ENCODE peak calls at places on chromosomes 6 and 20, in four cellular contexts. X is fibroblast of lung, G is endothelial cell of umbilical vein, F is tibial artery. M is an unnamed sample.

GRCh38 chr20:57210054-57210910 is 56.2 kb downstream of the BMP7 start:
- DNase-seq in X (no peak), G (no peak), F (no peak), M (no peak)

GRCh38 chr6:109816452-109817374 is 125.6 kb downstream of the FIG4 start:
- DNase-seq in X (no peak), G (no peak), F (no peak), M (no peak)

GRCh38 chr6:31559958-31560696 is 12.0 kb upstream of the LTA start:
- DNase-seq in X (peak; percentile 37), G (peak; percentile 99), F (peak; percentile 75), M (no peak)

GRCh38 chr6:166619912-166620311 is 7.1 kb downstream of the RPS6KA2 start:
- DNase-seq in X (peak; percentile 97), G (peak; percentile 54), F (no peak), M (no peak)

GRCh38 chr6:142886431-142887170 is 58.4 kb downstream of the HIVEP2 start:
- DNase-seq in X (peak; percentile 75), G (peak; percentile 75), F (no peak), M (no peak)

GRCh38 chr6:105292689-105293339 is 110.1 kb downstream of the PREP start:
- DNase-seq in X (no peak), G (no peak), F (no peak), M (no peak)

GRCh38 chr6:33960345-33961313 is 156.8 kb upstream of the MLN start:
- DNase-seq in X (no peak), G (no peak), F (peak; percentile 41), M (no peak)

GRCh38 chr6:14621518-14621917 is 503.9 kb downstream of the CD83 start:
- DNase-seq in X (peak; percentile 31), G (no peak), F (no peak), M (no peak)

GRCh38 chr6:25248100-25248499 is 31.1 kb upstream of the CARMIL1 start:
- DNase-seq in X (peak; percentile 47), G (no peak), F (no peak), M (no peak)

GRCh38 chr6:111980168-111980567 is 73.7 kb upstream of the CCN6 start:
- DNase-seq in X (peak; percentile 72), G (no peak), F (no peak), M (no peak)

GRCh38 chr20:10662151-10662550 is 11.6 kb downstream of the JAG1 start:
- DNase-seq in X (no peak), G (no peak), F (no peak), M (no peak)

GRCh38 chr6:16523550-16524379 is 237.5 kb downstream of the ATXN1 start:
- DNase-seq in X (peak; percentile 75), G (peak; percentile 95), F (no peak), M (no peak)

GRCh38 chr6:72819609-72820008 is 197.7 kb downstream of the KCNQ5 start:
- DNase-seq in X (no peak), G (no peak), F (no peak), M (no peak)

GRCh38 chr6:127118505-127119360 is at the start of gene RSPO3:
- DNase-seq in X (peak; percentile 43), G (peak; percentile 66), F (peak; percentile 64), M (no peak)

GRCh38 chr20:64082126-64082638 is 2.0 kb downstream of the LKAAEAR1 start:
- DNase-seq in X (no peak), G (no peak), F (no peak), M (no peak)

GRCh38 chr20:1254307-1254706 is 11.8 kb upstream of the SNPH start:
- DNase-seq in X (no peak), G (no peak), F (no peak), M (no peak)

GRCh38 chr6:30752164-30752927 is 8.0 kb upstream of the IER3 start:
- DNase-seq in X (peak; percentile 100), G (peak; percentile 99), F (peak; percentile 99), M (peak; percentile 92)

GRCh38 chr20:17871181-17871580 is 97.4 kb downstream of the SNX5 start:
- DNase-seq in X (no peak), G (no peak), F (no peak), M (no peak)

GRCh38 chr6:124879110-124879991 is 82.9 kb upstream of the RNF217 start:
- DNase-seq in X (no peak), G (no peak), F (no peak), M (no peak)

GRCh38 chr6:30037182-30037788 is 23.8 kb upstream of the POLR1H start:
- DNase-seq in X (peak; percentile 56), G (peak; percentile 13), F (no peak), M (no peak)

GRCh38 chr6:33091957-33092356 is 16.2 kb downstream of the HLA-DPB1 start:
- DNase-seq in X (no peak), G (no peak), F (no peak), M (no peak)

GRCh38 chr6:157143885-157144795 is 179.2 kb downstream of the TMEM242 start:
- DNase-seq in X (peak; percentile 81), G (peak; percentile 53), F (no peak), M (no peak)

GRCh38 chr20:10863337-10864060 is 189.7 kb upstream of the JAG1 start:
- DNase-seq in X (peak; percentile 89), G (peak; percentile 87), F (no peak), M (no peak)

GRCh38 chr20:23632711-23633573 is 4.8 kb downstream of the CST3 start:
- DNase-seq in X (no peak), G (no peak), F (no peak), M (no peak)

GRCh38 chr6:119350202-119351004 is 842 bp upstream of the MAN1A1 start:
- DNase-seq in X (peak; percentile 82), G (peak; percentile 66), F (no peak), M (no peak)

GRCh38 chr6:4397307-4397706 is 261.9 kb upstream of the ECI2 start:
- DNase-seq in X (no peak), G (no peak), F (no peak), M (no peak)

GRCh38 chr6:15184441-15184861 is 61.4 kb upstream of the JARID2 start:
- DNase-seq in X (no peak), G (no peak), F (no peak), M (no peak)

GRCh38 chr6:101231606-101232235 is 161.8 kb upstream of the GRIK2 start:
- DNase-seq in X (no peak), G (no peak), F (no peak), M (no peak)

GRCh38 chr6:161080263-161080970 is 88.8 kb downstream of the MAP3K4 start:
- DNase-seq in X (no peak), G (no peak), F (no peak), M (no peak)

GRCh38 chr20:11712611-11713160 is 205.0 kb upstream of the BTBD3 start:
- DNase-seq in X (no peak), G (no peak), F (no peak), M (no peak)

GRCh38 chr6:16432075-16433032 is 194.0 kb downstream of the GMPR start:
- DNase-seq in X (peak; percentile 89), G (peak; percentile 39), F (no peak), M (no peak)

GRCh38 chr6:169668203-169668847 is 33.5 kb downstream of the WDR27 start:
- DNase-seq in X (no peak), G (no peak), F (no peak), M (no peak)

GRCh38 chr6:169669147-169669546 is 32.7 kb downstream of the WDR27 start:
- DNase-seq in X (no peak), G (peak; percentile 67), F (no peak), M (no peak)

GRCh38 chr6:169667716-169668115 is 34.1 kb downstream of the WDR27 start:
- DNase-seq in X (no peak), G (no peak), F (no peak), M (no peak)

GRCh38 chr6:169671563-169671962 is 30.3 kb downstream of the WDR27 start:
- DNase-seq in X (no peak), G (no peak), F (no peak), M (no peak)

DNA sequence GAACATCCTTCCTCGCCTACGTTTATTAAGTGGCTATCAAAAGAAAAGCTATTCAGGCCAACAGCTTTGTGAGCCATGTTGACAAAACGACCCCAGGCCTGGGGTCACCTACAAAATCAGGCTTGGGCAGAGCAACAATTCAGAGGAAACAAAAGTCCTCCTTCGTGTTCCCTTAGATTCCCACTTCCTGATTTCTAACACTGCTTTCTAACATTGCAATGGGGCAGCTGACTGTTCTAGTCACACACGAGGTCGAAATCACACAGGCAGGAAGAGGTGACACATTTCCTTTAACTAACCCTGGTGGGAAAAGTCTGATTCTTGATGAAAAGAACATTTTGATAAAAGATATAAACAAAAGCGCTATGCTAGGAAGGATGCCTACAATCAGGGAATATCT is 31.9 kb downstream of the WDR27 start:
- DNase-seq in X (no peak), G (peak; percentile 98), F (no peak), M (no peak)
- H3K36me3 ChIP-seq in X (no peaks in the 10 kb centered on the region), G (peaks cover 10% of the 10 kb centered on the region), F (peaks cover 25% of the 10 kb centered on the region), M (peaks cover 4% of the 10 kb centered on the region)

DNA sequence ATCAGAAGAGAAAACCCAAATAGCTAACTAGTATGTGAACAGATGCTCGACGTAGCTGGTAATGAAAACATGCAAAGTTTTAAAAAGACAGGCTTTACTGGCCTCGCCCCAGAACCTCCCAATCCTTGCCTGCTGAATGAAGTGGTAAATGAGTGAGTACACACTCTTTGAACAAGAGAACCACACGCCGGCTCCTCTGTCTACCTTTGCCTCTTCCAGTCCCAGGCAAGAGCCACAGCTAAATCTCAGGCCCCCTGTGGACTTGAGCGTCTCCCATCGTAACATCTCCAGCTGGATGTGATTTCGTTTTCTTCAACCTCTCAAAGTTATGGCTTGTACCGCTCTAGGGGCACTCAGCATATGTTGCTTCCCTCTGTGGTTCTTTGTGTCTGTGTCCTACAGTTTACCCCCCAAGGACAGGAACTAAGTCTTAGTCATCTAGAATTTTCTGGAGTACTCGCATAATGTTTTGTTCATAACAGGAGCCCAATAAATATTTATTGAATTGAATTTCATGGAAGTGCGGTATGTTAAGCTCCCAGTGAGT is 153.2 kb upstream of the TAB2 start:
- DNase-seq in X (no peak), G (no peak), F (no peak), M (no peak)
- H3K9me3 ChIP-seq in X (no peaks in the 10 kb centered on the region), G (no peaks in the 10 kb centered on the region), F (no peaks in the 10 kb centered on the region), M (no peaks in the 10 kb centered on the region)

DNA sequence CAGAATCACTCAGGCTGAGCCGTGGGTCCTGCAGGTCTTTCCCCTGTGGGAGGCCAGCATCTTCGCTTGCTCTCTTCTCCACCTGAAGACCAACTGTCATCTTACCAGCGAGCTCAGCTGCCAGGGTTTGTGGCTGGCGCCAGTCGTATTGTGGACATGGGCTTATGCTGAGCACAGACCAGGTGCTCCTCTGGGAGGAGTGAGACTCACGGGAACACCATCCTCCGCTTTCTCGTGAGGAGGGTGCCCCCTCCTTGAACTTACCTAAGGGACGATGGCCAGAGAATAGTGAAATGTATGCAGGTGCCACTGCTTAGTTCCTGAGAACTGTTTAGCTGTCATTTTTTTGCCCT is 17.1 kb downstream of the WRNIP1 start:
- DNase-seq in X (no peak), G (no peak), F (no peak), M (no peak)
- H3K36me3 ChIP-seq in X (peaks cover 11% of the 10 kb centered on the region), G (peaks cover 21% of the 10 kb centered on the region), F (peaks cover 36% of the 10 kb centered on the region), M (peaks cover 15% of the 10 kb centered on the region)

GRCh38 chr20:62844182-62844581 is 17.4 kb downstream of the TCFL5 start:
- DNase-seq in X (no peak), G (no peak), F (no peak), M (no peak)
- H3K9me3 ChIP-seq in X (no peaks in the 10 kb centered on the region), G (no peaks in the 10 kb centered on the region), F (no peaks in the 10 kb centered on the region), M (no peaks in the 10 kb centered on the region)

GRCh38 chr20:47284373-47284772 is 72.1 kb downstream of the ZMYND8 start:
- DNase-seq in X (no peak), G (no peak), F (peak; percentile 23), M (no peak)

GRCh38 chr20:47286681-47287080 is 69.8 kb downstream of the ZMYND8 start:
- DNase-seq in X (no peak), G (no peak), F (no peak), M (no peak)

GRCh38 chr20:47283411-47283810 is 73.1 kb downstream of the ZMYND8 start:
- DNase-seq in X (no peak), G (no peak), F (no peak), M (no peak)

GRCh38 chr20:47282864-47283263 is 73.6 kb downstream of the ZMYND8 start:
- DNase-seq in X (no peak), G (no peak), F (no peak), M (no peak)

GRCh38 chr20:47285189-47285588 is 71.3 kb downstream of the ZMYND8 start:
- DNase-seq in X (no peak), G (no peak), F (no peak), M (no peak)
- H3K36me3 ChIP-seq in X (peaks cover 7% of the 10 kb centered on the region), G (peaks cover 49% of the 10 kb centered on the region), F (peaks cover 63% of the 10 kb centered on the region), M (peaks cover 9% of the 10 kb centered on the region)

M was measured in thoracic aorta.